ENCODE peak calls at places on chromosomes 6 and 20, in four cellular contexts. R, A, X and F are unnamed samples.

GRCh38 chr6:28207244-28208179 is 17.6 kb upstream of the ZSCAN9 start:
- DNase-seq in X (peak; percentile 13), A (peak; percentile 65), R (peak; percentile 66), F (no peak)

GRCh38 chr6:111483736-111484654 is 977 bp upstream of the REV3L start:
- DNase-seq in A (peak; percentile 79), X (peak; percentile 98), R (peak; percentile 95), F (peak; percentile 89)

GRCh38 chr6:23091795-23092194 is 522.4 kb downstream of the HDGFL1 start:
- DNase-seq in X (no peak), R (no peak), A (no peak), F (no peak)

GRCh38 chr6:56709650-56710049 is 67.0 kb upstream of the DST start:
- DNase-seq in X (no peak), A (no peak), R (no peak), F (no peak)

GRCh38 chr20:58127731-58128130 is 100.7 kb downstream of the ANKRD60 start:
- DNase-seq in X (peak; percentile 60), R (peak; percentile 15), A (no peak), F (no peak)

GRCh38 chr20:18625907-18626655 is 38.2 kb downstream of the DTD1 start:
- DNase-seq in R (peak; percentile 37), A (no peak), X (no peak), F (no peak)

GRCh38 chr6:112362827-112363565 is 15.9 kb downstream of the RFPL4B start:
- DNase-seq in R (no peak), A (no peak), X (no peak), F (no peak)

GRCh38 chr20:57048027-57048869 is 218.2 kb downstream of the BMP7 start:
- DNase-seq in R (peak; percentile 60), X (peak; percentile 38), A (peak; percentile 61), F (peak; percentile 79)

GRCh38 chr6:26311385-26312095 is 53.5 kb upstream of the BTN3A2 start:
- DNase-seq in R (peak; percentile 85), A (no peak), X (peak; percentile 75), F (peak; percentile 54)

GRCh38 chr6:144749263-144749662 is 464.1 kb downstream of the UTRN start:
- DNase-seq in R (no peak), A (no peak), X (no peak), F (no peak)

GRCh38 chr6:89951574-89952360 is 57.5 kb downstream of the GJA10 start:
- DNase-seq in X (peak; percentile 35), R (no peak), A (no peak), F (no peak)

GRCh38 chr6:96781557-96781956 is 55.7 kb downstream of the GPR63 start:
- DNase-seq in A (no peak), R (no peak), X (no peak), F (no peak)

GRCh38 chr6:168678177-168678576 is 237.2 kb downstream of the SMOC2 start:
- DNase-seq in R (no peak), A (no peak), X (no peak), F (no peak)

GRCh38 chr6:74066168-74066871 is 370.3 kb downstream of the CD109 start:
- DNase-seq in X (peak; percentile 62), A (no peak), R (no peak), F (no peak)

GRCh38 chr6:148044261-148044731 is 298.3 kb upstream of the SASH1 start:
- DNase-seq in R (no peak), A (no peak), X (no peak), F (no peak)

GRCh38 chr20:40293740-40294139 is 395.3 kb downstream of the MAFB start:
- DNase-seq in A (no peak), X (peak; percentile 72), R (no peak), F (no peak)

GRCh38 chr20:37907677-37908397 is 4.9 kb downstream of the VSTM2L start:
- DNase-seq in X (peak; percentile 78), R (peak; percentile 83), A (no peak), F (no peak)

GRCh38 chr20:25273541-25274358 is 25.9 kb downstream of the PYGB start:
- DNase-seq in A (no peak), R (no peak), X (no peak), F (no peak)

GRCh38 chr6:6193221-6193745 is 127.2 kb downstream of the F13A1 start:
- DNase-seq in R (no peak), A (no peak), X (no peak), F (no peak)

GRCh38 chr6:11973238-11973637 is 38.9 kb upstream of the HIVEP1 start:
- DNase-seq in R (no peak), A (no peak), X (no peak), F (no peak)

GRCh38 chr6:119495230-119495683 is 145.7 kb upstream of the MAN1A1 start:
- DNase-seq in A (no peak), R (no peak), X (no peak), F (peak; percentile 22)

GRCh38 chr20:19583532-19584175 is 174.4 kb upstream of the RIN2 start:
- DNase-seq in A (peak; percentile 91), X (peak; percentile 44), R (peak; percentile 85), F (peak; percentile 66)

GRCh38 chr20:7248392-7248992 is 481.0 kb downstream of the BMP2 start:
- DNase-seq in X (no peak), A (no peak), R (peak; percentile 0), F (no peak)

GRCh38 chr6:24536466-24536865 is 41.7 kb downstream of the ALDH5A1 start:
- DNase-seq in R (peak; percentile 93), X (peak; percentile 7), A (no peak), F (no peak)